ENCODE peak calls at places on chromosomes 5 and 9, in seven cellular contexts. B is HFF-Myc; Y is NCI-H1092 treated with DMSO at 0.1 percent for 48 hours; S is activated T-cell treated with anti-CD3 and anti-CD28 coated beads, Interleukin-2, amount 50 U/mL, for 1 hour; I is A549; Q is substantia nigra; K is spleen. V is an unnamed sample.

GRCh38 chr5:142602720-142603245 is 83.1 kb downstream of the FGF1 start:
- DNase-seq in B (no peak), I (peak), S (no peak), Q (no peak), Y (no peak), K (no peak), V (no peak)

GRCh38 chr9:98865284-98865683 is 57.8 kb downstream of the GALNT12 start:
- DNase-seq in I (no peak), B (no peak), K (no peak), Y (no peak), Q (no peak), S (no peak), V (no peak)

GRCh38 chr5:12100542-12100941 is 196.3 kb upstream of the CTNND2 start:
- DNase-seq in Q (no peak), B (no peak), S (no peak), K (no peak), Y (no peak), I (no peak), V (no peak)

GRCh38 chr9:1869843-1870242 is 145.3 kb upstream of the SMARCA2 start:
- DNase-seq in K (no peak), S (no peak), B (no peak), Y (no peak), I (peak), Q (no peak), V (peak)

GRCh38 chr9:130989891-130990290 is 19.1 kb upstream of the LAMC3 start:
- DNase-seq in B (no peak), Y (no peak), K (no peak), Q (no peak), I (no peak), S (no peak), V (no peak)

GRCh38 chr5:59746261-59746765 is 147.2 kb downstream of the PDE4D start:
- DNase-seq in Q (no peak), K (no peak), S (no peak), Y (no peak), B (peak), I (peak), V (no peak)

GRCh38 chr9:107213561-107214028 is 69.5 kb upstream of the RAD23B start:
- DNase-seq in I (peak), S (no peak), Q (no peak), B (peak), K (no peak), Y (no peak), V (peak)

GRCh38 chr5:83516361-83516760 is 44.8 kb downstream of the VCAN start:
- DNase-seq in K (no peak), Y (no peak), S (no peak), B (peak), I (no peak), Q (no peak), V (no peak)

GRCh38 chr5:15492545-15492944 is 7.4 kb upstream of the FBXL7 start:
- DNase-seq in K (no peak), B (no peak), S (no peak), Y (no peak), I (no peak), Q (no peak), V (no peak)

GRCh38 chr5:6540111-6540830 is 91.6 kb downstream of the UBE2QL1 start:
- DNase-seq in I (no peak), Y (no peak), B (no peak), S (no peak), Q (no peak), K (no peak), V (no peak)

GRCh38 chr9:33246269-33246860 is 6.4 kb downstream of the SPINK4 start:
- DNase-seq in Q (no peak), B (no peak), K (peak), I (no peak), Y (no peak), S (no peak), V (no peak)

GRCh38 chr9:16515879-16516289 is 354.6 kb downstream of the BNC2 start:
- DNase-seq in Y (no peak), B (no peak), K (no peak), I (peak), Q (no peak), S (no peak), V (no peak)